ENCODE peak calls at places on chromosomes 7 and 10, in six cellular contexts. One of them, this sample, is unnamed.
A peak's percentile ranks its signal among the peaks of the same experiment; 100 is the strongest.

GRCh38 chr10:4820804-4821401 is 5.1 kb upstream of the AKR1E2 start:
- DNase-seq in IMR-90: no peak
- DNase-seq in H1: no peak
- DNase-seq in trophoblast cell: no peak
- DNase-seq in mesenchymal stem cell: no peak
- DNase-seq in neuronal stem cell: no peak
- DNase-seq in this sample: no peak

GRCh38 chr10:28913850-28914249 is 236.5 kb downstream of the BAMBI start:
- DNase-seq in neuronal stem cell: no peak
- DNase-seq in trophoblast cell: no peak
- DNase-seq in H1: no peak
- DNase-seq in mesenchymal stem cell: no peak
- DNase-seq in IMR-90: no peak
- DNase-seq in this sample: no peak

GRCh38 chr10:47101807-47102206 is 190.6 kb downstream of the PTPN20 start:
- DNase-seq in trophoblast cell: no peak
- DNase-seq in H1: no peak
- DNase-seq in mesenchymal stem cell: no peak
- DNase-seq in neuronal stem cell: no peak
- DNase-seq in IMR-90: no peak
- DNase-seq in this sample: no peak

GRCh38 chr7:74511360-74511759 is 57.7 kb downstream of the GTF2IRD1 start:
- DNase-seq in trophoblast cell: no peak
- DNase-seq in neuronal stem cell: no peak
- DNase-seq in H1: no peak
- DNase-seq in mesenchymal stem cell: no peak
- DNase-seq in IMR-90: peak; percentile 13
- DNase-seq in this sample: no peak

GRCh38 chr10:93160829-93161228 is 87.1 kb downstream of the CYP26A1 start:
- DNase-seq in neuronal stem cell: no peak
- DNase-seq in IMR-90: peak; percentile 39
- DNase-seq in mesenchymal stem cell: peak; percentile 61
- DNase-seq in trophoblast cell: peak; percentile 31
- DNase-seq in H1: no peak
- DNase-seq in this sample: no peak

GRCh38 chr7:92840309-92840708 is 3.9 kb upstream of the CDK6 start:
- DNase-seq in IMR-90: no peak
- DNase-seq in trophoblast cell: no peak
- DNase-seq in neuronal stem cell: no peak
- DNase-seq in mesenchymal stem cell: no peak
- DNase-seq in H1: no peak
- DNase-seq in this sample: no peak

GRCh38 chr7:56040691-56041090 is 10.6 kb downstream of the PSPH start:
- DNase-seq in mesenchymal stem cell: no peak
- DNase-seq in neuronal stem cell: no peak
- DNase-seq in trophoblast cell: no peak
- DNase-seq in H1: no peak
- DNase-seq in IMR-90: peak; percentile 28
- DNase-seq in this sample: no peak

GRCh38 chr10:130232361-130233360 is 96.5 kb downstream of the GLRX3 start:
- DNase-seq in trophoblast cell: no peak
- DNase-seq in mesenchymal stem cell: no peak
- DNase-seq in neuronal stem cell: no peak
- DNase-seq in IMR-90: no peak
- DNase-seq in H1: no peak
- DNase-seq in this sample: peak; percentile 19

GRCh38 chr10:129855836-129856563 is 108.1 kb downstream of the EBF3 start:
- DNase-seq in mesenchymal stem cell: no peak
- DNase-seq in trophoblast cell: no peak
- DNase-seq in IMR-90: no peak
- DNase-seq in neuronal stem cell: no peak
- DNase-seq in H1: no peak
- DNase-seq in this sample: no peak

GRCh38 chr10:121536271-121536918 is 61.8 kb downstream of the FGFR2 start:
- DNase-seq in mesenchymal stem cell: no peak
- DNase-seq in trophoblast cell: no peak
- DNase-seq in neuronal stem cell: no peak
- DNase-seq in IMR-90: no peak
- DNase-seq in H1: no peak
- DNase-seq in this sample: no peak

DNA sequence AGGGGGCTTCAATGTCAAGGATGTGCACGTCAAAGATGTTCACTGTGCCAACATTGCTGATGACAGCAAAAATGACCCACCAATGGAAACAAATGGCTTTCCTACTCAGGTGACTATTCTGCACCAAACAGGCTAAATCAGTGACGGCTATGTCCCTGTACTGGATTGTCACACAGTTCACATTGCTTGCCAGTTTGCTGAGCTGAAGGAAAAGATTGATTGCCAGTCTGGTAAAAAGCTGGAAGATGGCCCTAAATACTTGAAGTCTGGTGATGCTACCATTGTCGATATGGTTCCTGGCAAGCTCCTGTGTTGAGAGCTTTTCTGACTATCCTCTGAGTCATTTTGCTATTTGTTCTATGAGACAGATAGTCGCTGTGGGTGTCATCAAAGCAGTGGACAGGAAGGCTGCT is 202.2 kb upstream of the ETV1 start:
- DNase-seq in trophoblast cell: no peak
- DNase-seq in IMR-90: peak; percentile 56
- DNase-seq in H1: no peak
- DNase-seq in mesenchymal stem cell: peak; percentile 10
- DNase-seq in neuronal stem cell: no peak
- DNase-seq in this sample: no peak
- H3K14ac ChIP-seq in trophoblast cell: no peak overlapping the region
- H3K14ac ChIP-seq in IMR-90: no peak overlapping the region
- H3K14ac ChIP-seq in H1: no peak overlapping the region
- H3K14ac ChIP-seq in mesenchymal stem cell: no peak overlapping the region
- H3K14ac ChIP-seq in neuronal stem cell: no peak overlapping the region
- H3K14ac ChIP-seq in this sample: no peak overlapping the region

GRCh38 chr7:45986355-45987298 is 65.6 kb upstream of the IGFBP3 start:
- DNase-seq in H1: no peak
- DNase-seq in IMR-90: no peak
- DNase-seq in mesenchymal stem cell: no peak
- DNase-seq in neuronal stem cell: no peak
- DNase-seq in trophoblast cell: peak; percentile 56
- DNase-seq in this sample: no peak
- H3K14ac ChIP-seq in H1: no peak overlapping the region
- H3K14ac ChIP-seq in IMR-90: no peak overlapping the region
- H3K14ac ChIP-seq in mesenchymal stem cell: peak overlapping the region; percentile 31
- H3K14ac ChIP-seq in neuronal stem cell: peak overlapping the region; percentile 41
- H3K14ac ChIP-seq in trophoblast cell: no peak overlapping the region
- H3K14ac ChIP-seq in this sample: no peak overlapping the region

GRCh38 chr10:125423569-125423968 is 259.4 kb downstream of the TEX36 start:
- DNase-seq in neuronal stem cell: no peak
- DNase-seq in H1: no peak
- DNase-seq in IMR-90: no peak
- DNase-seq in mesenchymal stem cell: no peak
- DNase-seq in trophoblast cell: no peak
- DNase-seq in this sample: no peak
- H3K14ac ChIP-seq in neuronal stem cell: no peak overlapping the region
- H3K14ac ChIP-seq in H1: no peak overlapping the region
- H3K14ac ChIP-seq in IMR-90: no peak overlapping the region
- H3K14ac ChIP-seq in mesenchymal stem cell: no peak overlapping the region
- H3K14ac ChIP-seq in trophoblast cell: no peak overlapping the region
- H3K14ac ChIP-seq in this sample: no peak overlapping the region

GRCh38 chr7:144487906-144488305 is 84.4 kb upstream of the NOBOX start:
- DNase-seq in H1: no peak
- DNase-seq in IMR-90: no peak
- DNase-seq in trophoblast cell: no peak
- DNase-seq in mesenchymal stem cell: no peak
- DNase-seq in neuronal stem cell: peak; percentile 32
- DNase-seq in this sample: peak; percentile 54

GRCh38 chr7:144484445-144484844 is 81.0 kb upstream of the NOBOX start:
- DNase-seq in trophoblast cell: no peak
- DNase-seq in neuronal stem cell: no peak
- DNase-seq in IMR-90: no peak
- DNase-seq in H1: no peak
- DNase-seq in mesenchymal stem cell: no peak
- DNase-seq in this sample: no peak

GRCh38 chr7:144481863-144482262 is 78.4 kb upstream of the NOBOX start:
- DNase-seq in H1: no peak
- DNase-seq in IMR-90: no peak
- DNase-seq in neuronal stem cell: no peak
- DNase-seq in mesenchymal stem cell: no peak
- DNase-seq in trophoblast cell: no peak
- DNase-seq in this sample: no peak

GRCh38 chr7:144488977-144489376 is 85.5 kb upstream of the NOBOX start:
- DNase-seq in IMR-90: no peak
- DNase-seq in H1: no peak
- DNase-seq in trophoblast cell: no peak
- DNase-seq in mesenchymal stem cell: no peak
- DNase-seq in neuronal stem cell: no peak
- DNase-seq in this sample: no peak

GRCh38 chr7:144483189-144483588 is 79.7 kb upstream of the NOBOX start:
- DNase-seq in mesenchymal stem cell: no peak
- DNase-seq in H1: no peak
- DNase-seq in trophoblast cell: no peak
- DNase-seq in IMR-90: no peak
- DNase-seq in neuronal stem cell: no peak
- DNase-seq in this sample: no peak
- H3K14ac ChIP-seq in mesenchymal stem cell: no peak overlapping the region
- H3K14ac ChIP-seq in H1: no peak overlapping the region
- H3K14ac ChIP-seq in trophoblast cell: no peak overlapping the region
- H3K14ac ChIP-seq in IMR-90: no peak overlapping the region
- H3K14ac ChIP-seq in neuronal stem cell: no peak overlapping the region
- H3K14ac ChIP-seq in this sample: no peak overlapping the region

DNA sequence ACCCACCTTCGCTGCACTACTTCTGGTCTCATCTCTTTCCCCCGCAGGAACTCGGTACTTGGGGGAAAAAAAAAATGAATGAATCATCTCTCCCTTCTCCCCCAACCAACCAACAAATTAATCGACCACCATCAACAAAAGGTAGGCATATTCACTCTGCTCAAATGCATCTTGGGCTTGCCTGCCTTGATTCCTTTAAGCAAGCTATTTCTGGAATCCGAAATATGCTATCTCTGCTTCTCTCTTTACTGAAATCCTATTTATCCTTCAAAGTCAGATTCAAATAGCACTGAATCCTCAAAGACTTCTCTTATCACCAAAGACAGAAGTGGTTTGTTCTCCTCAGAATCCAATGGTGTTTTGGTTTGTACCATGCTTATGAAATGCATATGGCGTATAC is 49.6 kb upstream of the TPK1 start:
- DNase-seq in H1: no peak
- DNase-seq in trophoblast cell: no peak
- DNase-seq in neuronal stem cell: no peak
- DNase-seq in IMR-90: no peak
- DNase-seq in mesenchymal stem cell: no peak
- DNase-seq in this sample: no peak
- H3K14ac ChIP-seq in H1: no peak overlapping the region
- H3K14ac ChIP-seq in trophoblast cell: no peak overlapping the region
- H3K14ac ChIP-seq in neuronal stem cell: no peak overlapping the region
- H3K14ac ChIP-seq in IMR-90: no peak overlapping the region
- H3K14ac ChIP-seq in mesenchymal stem cell: no peak overlapping the region
- H3K14ac ChIP-seq in this sample: no peak overlapping the region

DNA sequence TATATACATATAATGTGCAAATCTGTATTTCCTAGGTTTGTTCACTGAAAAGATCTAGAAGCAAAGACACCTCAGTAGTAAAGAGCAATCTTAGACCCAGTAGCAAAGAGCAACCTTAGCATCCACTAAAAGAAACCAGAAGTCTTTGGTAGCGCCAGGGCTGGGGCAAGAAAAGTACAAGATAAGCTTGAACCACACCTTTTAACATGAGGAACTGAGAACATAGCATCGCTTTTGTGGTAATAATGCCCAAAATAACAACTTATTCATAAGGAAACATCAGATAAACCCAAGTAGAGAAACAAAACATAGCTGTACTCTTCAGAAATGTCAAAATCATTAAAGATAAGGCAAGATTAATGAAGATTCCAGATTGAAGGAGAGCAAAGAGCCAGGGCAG is 173.4 kb downstream of the IMMP2L start:
- DNase-seq in H1: no peak
- DNase-seq in trophoblast cell: no peak
- DNase-seq in mesenchymal stem cell: no peak
- DNase-seq in IMR-90: no peak
- DNase-seq in neuronal stem cell: no peak
- DNase-seq in this sample: no peak
- H3K14ac ChIP-seq in H1: no peak overlapping the region
- H3K14ac ChIP-seq in trophoblast cell: no peak overlapping the region
- H3K14ac ChIP-seq in mesenchymal stem cell: no peak overlapping the region
- H3K14ac ChIP-seq in IMR-90: no peak overlapping the region
- H3K14ac ChIP-seq in neuronal stem cell: no peak overlapping the region
- H3K14ac ChIP-seq in this sample: no peak overlapping the region

GRCh38 chr10:101485681-101486554 is 102.1 kb downstream of the POLL start:
- DNase-seq in IMR-90: no peak
- DNase-seq in H1: no peak
- DNase-seq in trophoblast cell: no peak
- DNase-seq in mesenchymal stem cell: no peak
- DNase-seq in neuronal stem cell: peak; percentile 30
- DNase-seq in this sample: no peak
- H3K14ac ChIP-seq in IMR-90: no peak overlapping the region
- H3K14ac ChIP-seq in H1: no peak overlapping the region
- H3K14ac ChIP-seq in trophoblast cell: no peak overlapping the region
- H3K14ac ChIP-seq in mesenchymal stem cell: peak overlapping the region; percentile 65
- H3K14ac ChIP-seq in neuronal stem cell: no peak overlapping the region
- H3K14ac ChIP-seq in this sample: no peak overlapping the region

GRCh38 chr7:99402854-99403253 is 5.5 kb downstream of the PDAP1 start:
- DNase-seq in trophoblast cell: no peak
- DNase-seq in mesenchymal stem cell: no peak
- DNase-seq in IMR-90: no peak
- DNase-seq in H1: no peak
- DNase-seq in neuronal stem cell: no peak
- DNase-seq in this sample: no peak
- H3K14ac ChIP-seq in trophoblast cell: no peak overlapping the region
- H3K14ac ChIP-seq in mesenchymal stem cell: no peak overlapping the region
- H3K14ac ChIP-seq in IMR-90: no peak overlapping the region
- H3K14ac ChIP-seq in H1: no peak overlapping the region
- H3K14ac ChIP-seq in neuronal stem cell: no peak overlapping the region
- H3K14ac ChIP-seq in this sample: no peak overlapping the region

DNA sequence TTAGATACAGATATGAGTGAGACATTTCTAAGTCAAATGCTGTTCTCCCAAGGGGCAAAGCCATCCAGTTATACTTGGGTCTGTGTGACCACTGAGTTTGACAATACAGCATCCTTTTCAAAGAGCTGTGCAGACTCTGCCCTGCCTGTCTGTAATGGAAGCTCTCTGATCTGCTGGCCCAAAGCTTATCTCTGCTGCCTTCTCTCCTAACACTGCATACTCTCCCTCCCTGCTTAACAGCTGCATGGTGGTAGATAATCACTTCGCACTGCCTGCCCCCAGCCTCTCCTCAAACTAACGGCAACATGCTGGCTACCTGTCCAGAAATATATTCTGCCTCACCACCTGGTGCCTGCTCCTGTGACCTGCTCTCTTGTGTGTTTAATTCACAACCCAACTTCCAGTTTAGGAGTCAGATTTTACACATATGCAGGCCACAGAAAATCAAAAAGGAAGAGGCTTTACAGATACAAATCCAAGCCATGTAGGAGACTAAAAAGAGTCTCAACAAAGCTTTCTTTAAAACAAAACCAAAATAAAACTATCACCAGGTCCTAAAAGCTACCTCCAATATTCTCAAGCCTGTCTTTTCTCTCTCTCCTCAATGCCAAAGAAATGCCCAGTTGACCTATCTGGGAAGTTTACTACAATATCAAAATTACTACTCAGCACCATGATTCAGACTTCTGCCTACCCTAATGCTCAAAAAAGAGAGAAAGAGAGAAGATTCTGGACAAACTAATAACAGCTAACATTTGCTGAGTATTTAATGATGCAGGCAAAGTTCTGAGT is 145.6 kb downstream of the RELN start:
- DNase-seq in neuronal stem cell: no peak
- DNase-seq in H1: no peak
- DNase-seq in trophoblast cell: no peak
- DNase-seq in mesenchymal stem cell: no peak
- DNase-seq in IMR-90: no peak
- DNase-seq in this sample: no peak
- H3K14ac ChIP-seq in neuronal stem cell: no peak overlapping the region
- H3K14ac ChIP-seq in H1: no peak overlapping the region
- H3K14ac ChIP-seq in trophoblast cell: no peak overlapping the region
- H3K14ac ChIP-seq in mesenchymal stem cell: no peak overlapping the region
- H3K14ac ChIP-seq in IMR-90: no peak overlapping the region
- H3K14ac ChIP-seq in this sample: no peak overlapping the region